ENCODE peak calls at places on chromosomes 11 and 22, in six cellular contexts. F is cardiac muscle cell; N is HAP-1; I is upper lobe of left lung; S is upper lobe of right lung; M is naive thymus-derived CD4-positive, alpha-beta T cell. R is an unnamed sample. For H3K4me1, the result is how much of the 10 kb centered on the place peaks cover.

GRCh38 chr11:72522186-72522585 is 87.9 kb upstream of the CLPB start:
- DNase-seq in F (no peak), N (no peak), I (no peak), S (no peak), M (no peak), R (no peak)

GRCh38 chr11:104015649-104016415 is 20.6 kb upstream of the DDI1 start:
- DNase-seq in F (no peak), N (no peak), I (no peak), S (no peak), M (no peak), R (no peak)

GRCh38 chr22:26494506-26494905 is 10.8 kb downstream of the SRRD start:
- DNase-seq in F (no peak), N (no peak), I (no peak), S (no peak), M (no peak), R (no peak)

GRCh38 chr11:34317666-34318065 is 40.1 kb downstream of the ABTB2 start:
- DNase-seq in F (no peak), N (no peak), I (no peak), S (no peak), M (no peak), R (no peak)

GRCh38 chr11:113729456-113729855 is 23.3 kb upstream of the TMPRSS5 start:
- DNase-seq in F (no peak), N (no peak), I (no peak), S (no peak), M (no peak), R (no peak)

GRCh38 chr11:13786688-13787087 is 118.2 kb downstream of the FAR1 start:
- DNase-seq in F (no peak), N (no peak), I (no peak), S (no peak), M (no peak), R (no peak)

GRCh38 chr11:11895672-11896071 is 53.9 kb downstream of the USP47 start:
- DNase-seq in F (no peak), N (no peak), I (no peak), S (no peak), M (no peak), R (no peak)

GRCh38 chr11:63888170-63889086 is 28.5 kb downstream of the RCOR2 start:
- DNase-seq in F (peak), N (no peak), I (peak), S (peak), M (peak), R (peak)

GRCh38 chr11:31872074-31872440 is 60.9 kb upstream of the PAX6 start:
- DNase-seq in F (no peak), N (no peak), I (no peak), S (no peak), M (no peak), R (no peak)

GRCh38 chr11:75031224-75031753 is 42.6 kb downstream of the NEU3 start:
- DNase-seq in F (no peak), N (no peak), I (peak), S (no peak), M (no peak), R (no peak)

GRCh38 chr11:2730323-2731284 is 30.8 kb upstream of the KCNQ1OT1 start:
- DNase-seq in F (no peak), N (no peak), I (no peak), S (no peak), M (no peak), R (no peak)
- H3K4me1 ChIP-seq in F (under half), N (under half), I (under half), S (under half), M (under half), R (under half)

GRCh38 chr11:119752946-119753345 is 23.9 kb upstream of the NECTIN1 start:
- DNase-seq in F (no peak), N (no peak), I (no peak), S (peak), M (no peak), R (no peak)
- H3K4me3 ChIP-seq in F (no peak), N (no peak), I (no peak), S (no peak), M (no peak), R (no peak)

DNA sequence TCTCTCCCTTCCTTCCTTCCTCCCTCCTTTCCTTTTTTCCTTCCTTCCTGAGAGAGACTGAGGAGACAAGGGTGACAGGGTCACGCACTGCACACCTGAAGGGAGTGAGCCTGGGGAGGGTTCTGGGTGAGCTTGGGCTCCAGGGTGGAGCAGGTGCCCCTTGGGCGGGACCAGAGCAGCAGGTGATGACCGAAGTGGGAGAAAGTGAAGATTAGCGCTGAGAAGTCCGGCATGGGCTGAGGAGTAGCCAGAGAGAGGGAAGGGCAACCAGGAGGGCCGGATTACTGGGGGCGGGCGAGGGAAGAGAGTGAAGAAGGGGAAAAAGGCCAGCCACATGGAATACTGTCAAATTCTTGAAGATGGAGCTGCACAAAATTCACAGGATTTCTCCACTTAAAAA is 99.2 kb upstream of the LMO1 start:
- DNase-seq in F (no peak), N (no peak), I (no peak), S (peak), M (no peak), R (no peak)
- H3K4me1 ChIP-seq in F (under half), N (under half), I (under half), S (under half), M (under half), R (under half)

DNA sequence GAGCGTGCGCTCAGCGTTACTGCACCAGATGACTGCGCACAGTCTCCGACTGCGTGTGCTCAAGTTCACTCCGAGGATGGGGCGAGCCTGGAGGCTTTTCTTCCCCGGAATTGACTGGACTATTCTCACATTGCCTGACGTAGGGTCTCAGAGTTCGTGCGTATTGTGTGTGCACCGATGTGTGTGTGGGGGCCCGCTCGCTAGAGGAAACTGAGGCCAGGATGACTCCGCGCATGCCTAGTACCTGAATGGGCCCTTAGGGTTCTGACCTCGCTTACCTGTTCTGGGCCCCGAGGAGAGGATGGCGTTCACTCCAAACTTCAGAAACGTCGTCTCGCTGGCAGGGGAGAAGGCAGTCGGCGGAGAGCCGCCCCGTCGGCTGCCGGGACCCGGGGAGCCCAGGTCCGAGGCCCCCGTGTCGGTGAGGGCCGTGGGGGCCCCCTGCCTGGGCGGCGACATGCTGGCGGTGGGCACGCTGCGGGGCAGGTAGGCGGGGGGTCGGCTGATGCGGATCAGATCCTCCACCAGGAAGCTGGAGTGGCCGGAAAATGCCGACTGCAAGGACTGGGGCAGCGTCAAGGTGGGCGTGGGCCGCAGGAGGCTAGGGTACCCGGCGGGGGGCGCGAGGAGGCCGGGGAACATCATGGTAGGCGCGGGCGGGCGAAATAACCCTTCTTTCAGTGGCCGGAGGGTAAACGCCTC is 444 bp downstream of the DBX1 start:
- DNase-seq in F (no peak), N (no peak), I (no peak), S (no peak), M (no peak), R (no peak)
- H3K4me3 ChIP-seq in F (no peak), N (no peak), I (no peak), S (no peak), M (no peak), R (no peak)

GRCh38 chr22:30227438-30228228 is 18.9 kb downstream of the LIF start:
- DNase-seq in F (no peak), N (no peak), I (no peak), S (no peak), M (no peak), R (no peak)

GRCh38 chr22:30224161-30224857 is 22.2 kb downstream of the LIF start:
- DNase-seq in F (no peak), N (no peak), I (no peak), S (no peak), M (no peak), R (no peak)

GRCh38 chr22:30226192-30226832 is 20.2 kb downstream of the LIF start:
- DNase-seq in F (no peak), N (no peak), I (no peak), S (no peak), M (no peak), R (no peak)

GRCh38 chr22:30223303-30223702 is 23.3 kb downstream of the LIF start:
- DNase-seq in F (no peak), N (no peak), I (no peak), S (no peak), M (no peak), R (no peak)

DNA sequence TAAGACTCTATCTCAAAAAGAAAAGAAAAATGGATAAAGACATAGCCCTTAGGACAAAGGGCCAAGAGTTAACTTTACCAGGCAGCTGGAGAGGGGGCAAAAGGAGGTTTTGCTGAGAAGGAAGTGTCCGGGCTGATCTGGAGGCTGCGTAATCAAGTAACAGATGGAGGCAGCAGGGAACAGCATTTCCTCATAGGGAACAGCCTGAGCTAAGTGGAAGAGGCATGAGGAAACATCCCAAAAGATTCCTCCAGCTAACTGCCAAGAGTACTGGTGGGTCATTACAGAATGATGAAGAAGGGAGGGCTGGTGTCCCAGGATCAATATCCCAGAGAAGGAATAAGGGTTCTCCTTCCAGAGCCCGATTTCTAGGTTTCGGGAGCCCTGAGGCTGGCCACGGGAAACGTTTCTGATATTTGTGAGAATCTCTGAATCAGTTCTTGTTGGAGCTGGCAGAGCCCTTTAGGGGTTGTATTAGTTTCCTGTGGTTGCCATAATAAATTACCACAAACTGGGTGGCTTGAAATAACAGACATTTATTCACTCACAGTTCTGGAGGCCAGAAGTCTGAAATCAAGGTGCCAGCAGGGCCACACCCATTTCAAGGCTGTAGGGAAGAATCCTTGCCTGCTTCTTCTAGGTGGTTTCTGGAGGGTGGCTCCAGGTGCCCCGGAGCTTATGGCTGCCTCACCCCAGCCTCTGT is 21.2 kb downstream of the LIF start:
- DNase-seq in F (no peak), N (no peak), I (no peak), S (no peak), M (no peak), R (no peak)
- H3K4me1 ChIP-seq in F (under half), N (under half), I (under half), S (under half), M (under half), R (under half)

DNA sequence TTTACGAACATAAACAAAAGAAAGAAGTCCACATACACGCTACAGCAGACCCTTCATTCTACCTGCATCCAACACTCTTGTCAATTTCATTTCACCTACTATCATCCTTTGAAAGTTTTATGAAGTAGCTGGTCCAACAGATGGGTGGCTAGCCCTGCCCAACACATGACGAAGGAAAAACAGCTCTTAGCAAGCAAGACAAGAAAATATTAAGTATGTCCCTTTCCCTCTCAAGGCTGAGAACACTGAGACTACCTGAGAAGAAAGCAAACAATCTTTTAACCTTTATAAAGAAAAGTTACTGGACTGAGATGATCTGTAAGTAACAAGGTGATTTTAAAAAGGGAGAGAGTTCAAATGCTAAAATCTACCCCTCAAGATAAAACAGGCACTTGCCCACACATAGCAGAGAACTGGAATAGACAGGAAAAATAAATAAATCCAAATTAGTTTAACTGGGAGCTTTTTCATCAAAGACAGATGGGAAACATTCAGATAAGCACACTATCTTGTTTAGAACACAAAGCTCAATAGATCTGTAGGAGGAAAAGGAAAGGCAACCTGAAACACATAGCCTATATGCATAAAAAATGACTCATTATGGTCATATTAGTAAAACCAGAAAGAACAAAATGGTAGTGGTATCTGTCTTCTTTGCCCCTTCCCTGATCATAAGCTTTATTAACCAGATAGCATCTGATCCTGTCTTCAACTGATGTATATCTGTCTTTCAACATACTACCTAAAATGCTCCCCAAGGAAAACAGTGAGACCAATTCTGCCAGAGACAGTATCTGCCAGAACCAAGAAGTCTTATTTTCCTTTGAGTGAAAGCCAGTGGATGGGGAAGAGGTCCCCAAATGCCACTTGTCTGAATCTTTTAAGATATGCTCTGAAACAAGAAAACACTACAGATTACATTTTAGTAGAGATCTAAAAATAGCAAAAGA is 104.3 kb downstream of the MRTFA start:
- DNase-seq in F (no peak), N (no peak), I (no peak), S (no peak), M (no peak), R (no peak)
- H3K4me3 ChIP-seq in F (peak), N (no peak), I (peak), S (peak), M (peak), R (peak)

GRCh38 chr22:39244073-39244495 is 698 bp downstream of the PDGFB start:
- DNase-seq in F (no peak), N (no peak), I (no peak), S (no peak), M (no peak), R (no peak)

GRCh38 chr22:39245130-39246039 is 603 bp upstream of the PDGFB start:
- DNase-seq in F (no peak), N (no peak), I (no peak), S (no peak), M (no peak), R (no peak)

GRCh38 chr22:39243443-39244072 is 1.2 kb downstream of the PDGFB start:
- DNase-seq in F (no peak), N (no peak), I (no peak), S (no peak), M (no peak), R (no peak)

GRCh38 chr22:39246217-39246616 is 1.4 kb upstream of the PDGFB start:
- DNase-seq in F (no peak), N (no peak), I (no peak), S (no peak), M (no peak), R (no peak)

DNA sequence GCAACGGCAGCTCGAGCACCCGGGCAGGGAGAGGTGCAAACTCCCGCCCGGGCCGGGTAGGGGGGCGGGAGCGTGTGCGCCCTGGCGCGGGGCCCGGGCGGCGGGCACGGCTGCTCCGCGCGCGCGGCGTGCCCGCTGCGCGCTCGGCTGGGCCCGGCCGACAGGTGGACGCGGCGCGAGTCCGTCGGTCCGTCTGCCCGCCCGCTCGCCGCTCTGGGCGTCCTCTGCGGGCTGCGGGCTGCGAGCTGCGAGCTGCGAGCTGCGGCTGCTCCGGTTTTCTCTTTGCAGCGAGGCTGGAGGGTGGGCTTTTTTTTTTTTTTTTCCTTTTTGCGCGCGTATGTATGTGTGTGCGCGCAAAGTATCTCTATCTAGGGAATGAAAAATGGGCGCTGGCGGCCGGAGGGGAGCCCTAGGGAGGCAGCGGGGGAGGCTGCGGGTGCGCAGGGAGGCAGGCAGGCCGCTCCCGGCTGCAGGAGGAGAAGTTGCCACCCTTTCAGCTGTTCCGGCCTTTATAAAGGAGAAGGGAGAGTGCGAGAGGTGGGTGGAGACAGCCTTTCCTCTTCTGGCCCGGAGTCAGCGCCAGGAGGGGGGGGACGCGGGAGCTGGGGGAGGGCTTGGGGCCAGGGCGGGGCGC is at the start of gene PDGFB:
- DNase-seq in F (peak), N (no peak), I (no peak), S (no peak), M (no peak), R (peak)
- H3K4me1 ChIP-seq in F (under half), N (under half), I (half or more), S (under half), M (under half), R (under half)

GRCh38 chr11:118918686-118919280 is 6.9 kb downstream of the BCL9L start:
- DNase-seq in F (no peak), N (no peak), I (no peak), S (no peak), M (peak), R (peak)
- H3K4me3 ChIP-seq in F (no peak), N (no peak), I (peak), S (peak), M (peak), R (peak)

DNA sequence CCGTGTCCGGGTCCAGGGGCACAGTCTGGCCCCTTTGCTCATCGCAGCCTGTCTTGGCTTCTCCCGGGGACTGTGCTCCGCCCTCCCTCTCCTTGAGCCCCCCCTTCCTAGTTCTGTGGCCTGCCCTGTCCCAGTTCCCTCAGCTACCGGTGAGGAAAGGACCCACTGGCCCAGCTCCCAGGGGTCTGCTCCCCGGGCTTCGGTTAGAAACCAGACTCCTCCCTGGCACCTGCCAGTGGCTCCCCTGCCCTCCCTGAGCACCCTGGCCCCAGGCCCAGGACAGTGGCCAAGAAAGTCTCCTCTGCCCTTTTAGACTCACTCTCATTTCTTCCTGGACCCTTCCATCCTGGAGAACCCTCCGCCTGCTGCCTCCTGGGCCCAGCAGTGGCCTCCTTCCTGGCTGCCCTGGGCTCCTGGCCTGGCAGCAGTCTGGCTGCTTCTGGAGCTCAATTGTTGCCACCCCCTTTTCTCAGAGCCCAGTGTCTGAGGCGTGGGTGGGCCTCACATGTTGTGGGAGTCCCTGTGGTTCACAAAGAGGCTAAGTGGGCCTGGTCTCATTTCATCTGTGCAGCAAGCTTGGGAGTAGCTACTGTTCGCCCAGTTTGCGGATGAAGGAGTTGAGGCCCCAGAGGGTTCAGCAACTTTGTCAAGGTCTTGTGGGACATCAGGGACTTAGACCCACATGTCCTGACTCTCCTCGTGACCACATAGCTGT is 12.6 kb downstream of the PRDM11 start:
- DNase-seq in F (no peak), N (no peak), I (no peak), S (peak), M (no peak), R (no peak)
- H3K4me1 ChIP-seq in F (under half), N (under half), I (under half), S (under half), M (under half), R (under half)

R was measured in CD8-positive, alpha-beta memory T cell.